ENCODE peak calls at places on chromosomes 16 and 17, in six cellular contexts. P, V, R, O, X and Y are unnamed samples.

GRCh38 chr17:68498479-68499326 is 13.5 kb upstream of the PRKAR1A start:
- DNase-seq in P (no peak), O (no peak), X (no peak), V (no peak), R (no peak), Y (no peak)

GRCh38 chr16:47424846-47425245 is 36.0 kb downstream of the ITFG1 start:
- DNase-seq in V (no peak), O (no peak), P (no peak), R (no peak), X (peak; percentile 10), Y (no peak)

GRCh38 chr17:83195330-83196087 is 116.1 kb downstream of the METRNL start:
- DNase-seq in P (peak; percentile 69), V (peak; percentile 41), R (no peak), O (peak; percentile 93), X (no peak), Y (no peak)

GRCh38 chr17:12365805-12366204 is 299.9 kb upstream of the MYOCD start:
- DNase-seq in R (no peak), O (peak; percentile 83), P (peak; percentile 93), X (no peak), V (no peak), Y (no peak)

GRCh38 chr17:77498056-77498785 is 357.5 kb downstream of the SEC14L1 start:
- DNase-seq in O (peak; percentile 65), X (no peak), R (no peak), V (no peak), P (peak; percentile 61), Y (no peak)

GRCh38 chr17:17325816-17326215 is 22.6 kb downstream of the NT5M start:
- DNase-seq in V (no peak), P (no peak), O (peak; percentile 23), X (no peak), R (no peak), Y (no peak)

GRCh38 chr16:88472637-88473205 is 19.6 kb downstream of the ZFPM1 start:
- DNase-seq in X (no peak), R (no peak), V (no peak), O (no peak), P (no peak), Y (no peak)

GRCh38 chr17:71032746-71033273 is 863.5 kb downstream of the KCNJ2 start:
- DNase-seq in X (no peak), O (no peak), P (no peak), R (no peak), V (no peak), Y (no peak)

GRCh38 chr16:14284930-14285541 is 213.9 kb downstream of the MRTFB start:
- DNase-seq in P (peak; percentile 86), V (no peak), O (no peak), R (no peak), X (peak; percentile 82), Y (no peak)

GRCh38 chr17:57931488-57932137 is 23.6 kb downstream of the CUEDC1 start:
- DNase-seq in X (no peak), O (no peak), V (no peak), P (no peak), R (no peak), Y (no peak)

GRCh38 chr17:36485805-36486203 is 677 bp upstream of the ZNHIT3 start:
- DNase-seq in P (no peak), X (peak; percentile 78), O (no peak), R (no peak), V (no peak), Y (no peak)

GRCh38 chr17:83065660-83066542 is 13.5 kb upstream of the METRNL start:
- DNase-seq in X (no peak), P (peak; percentile 39), R (peak; percentile 13), O (peak; percentile 71), V (no peak), Y (no peak)

DNA sequence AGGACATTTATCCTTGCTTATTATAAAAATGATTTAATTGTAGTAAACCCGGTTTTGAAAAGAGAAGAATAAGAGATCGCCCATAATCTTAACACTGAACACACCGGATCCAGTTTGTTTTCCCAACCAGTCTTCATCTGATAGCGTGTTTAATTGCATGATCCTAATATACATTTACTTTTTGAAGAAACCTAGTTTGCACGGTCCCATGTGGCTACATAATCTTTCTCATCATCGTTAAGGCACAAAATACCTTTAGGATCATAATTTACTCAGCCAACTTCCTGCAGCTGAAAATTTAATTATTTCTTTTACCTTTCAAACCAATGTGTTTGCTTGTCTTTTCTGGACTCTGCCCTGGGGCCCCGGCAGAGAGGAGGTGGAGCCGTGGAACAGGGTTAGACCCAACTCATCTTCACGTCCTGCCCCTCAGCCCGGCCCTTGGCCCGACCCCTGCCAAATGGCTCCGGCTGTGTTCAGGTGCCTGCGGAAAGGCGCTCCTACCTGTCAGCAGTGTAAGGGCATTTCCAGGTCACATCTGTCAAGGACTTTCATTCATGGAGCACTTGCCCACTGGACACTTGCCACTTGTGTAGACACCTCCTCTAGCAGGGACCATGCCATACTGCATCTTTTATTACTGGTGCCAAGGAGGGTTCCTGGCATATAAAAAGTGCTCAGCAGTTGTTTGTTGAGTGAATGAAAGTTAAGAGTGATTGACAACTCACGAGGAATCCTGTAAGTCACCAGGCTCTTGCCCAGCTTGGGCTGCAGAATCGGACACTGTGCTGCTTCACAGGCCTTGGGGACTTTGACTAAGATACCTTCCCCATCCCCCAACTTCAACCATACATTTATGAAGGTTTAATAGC is 28.6 kb downstream of the SMARCE1 start:
- DNase-seq in O (no peak), R (no peak), X (no peak), V (no peak), P (no peak), Y (no peak)
- H3K4me1 ChIP-seq in O (no peaks in the 10 kb centered on the region), R (peaks cover 62% of the 10 kb centered on the region), X (peaks cover 6% of the 10 kb centered on the region), V (no peaks in the 10 kb centered on the region), P (peaks cover 10% of the 10 kb centered on the region), Y (peaks cover 79% of the 10 kb centered on the region)

GRCh38 chr16:2199095-2199494 is 2.7 kb upstream of the CASKIN1 start:
- DNase-seq in V (no peak), P (no peak), X (no peak), O (no peak), R (no peak), Y (no peak)
- H3K27me3 ChIP-seq in V (no peaks in the 10 kb centered on the region), P (peaks cover 27% of the 10 kb centered on the region), X (peaks cover 26% of the 10 kb centered on the region), O (no peaks in the 10 kb centered on the region), R (peaks cover 30% of the 10 kb centered on the region), Y (peaks cover 16% of the 10 kb centered on the region)

DNA sequence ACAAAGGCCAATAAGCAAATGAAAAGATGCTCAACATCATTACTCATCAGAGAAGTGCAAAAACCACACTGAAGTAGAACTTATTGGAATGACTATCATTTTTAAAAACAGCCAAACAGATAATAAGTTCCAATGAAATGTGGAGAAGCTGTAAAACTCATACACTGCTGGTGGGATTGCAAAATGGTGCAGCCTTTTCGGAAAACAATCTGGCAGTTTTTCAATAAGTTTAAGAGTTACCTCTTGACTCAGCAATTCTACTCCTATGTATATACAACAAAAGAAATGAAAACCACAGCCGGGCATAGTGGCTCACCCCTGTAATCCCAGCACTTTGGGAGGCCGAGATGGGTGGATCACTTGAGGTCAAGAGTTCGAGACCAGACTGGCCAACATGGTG is 49.3 kb downstream of the AKAP10 start:
- DNase-seq in O (no peak), V (no peak), R (no peak), X (no peak), P (no peak), Y (no peak)
- H3K36me3 ChIP-seq in O (no peaks in the 10 kb centered on the region), V (peaks cover 49% of the 10 kb centered on the region), R (peaks cover 31% of the 10 kb centered on the region), X (peaks cover 43% of the 10 kb centered on the region), P (peaks cover 55% of the 10 kb centered on the region), Y (peaks cover 22% of the 10 kb centered on the region)

GRCh38 chr17:42675348-42675983 is 1.3 kb downstream of the PLEKHH3 start:
- DNase-seq in X (no peak), P (no peak), O (no peak), R (no peak), V (peak; percentile 41), Y (no peak)
- H3K4me1 ChIP-seq in X (peaks cover 13% of the 10 kb centered on the region), P (peaks cover 68% of the 10 kb centered on the region), O (no peaks in the 10 kb centered on the region), R (peaks cover 74% of the 10 kb centered on the region), V (peaks cover 32% of the 10 kb centered on the region), Y (peaks cover 64% of the 10 kb centered on the region)

DNA sequence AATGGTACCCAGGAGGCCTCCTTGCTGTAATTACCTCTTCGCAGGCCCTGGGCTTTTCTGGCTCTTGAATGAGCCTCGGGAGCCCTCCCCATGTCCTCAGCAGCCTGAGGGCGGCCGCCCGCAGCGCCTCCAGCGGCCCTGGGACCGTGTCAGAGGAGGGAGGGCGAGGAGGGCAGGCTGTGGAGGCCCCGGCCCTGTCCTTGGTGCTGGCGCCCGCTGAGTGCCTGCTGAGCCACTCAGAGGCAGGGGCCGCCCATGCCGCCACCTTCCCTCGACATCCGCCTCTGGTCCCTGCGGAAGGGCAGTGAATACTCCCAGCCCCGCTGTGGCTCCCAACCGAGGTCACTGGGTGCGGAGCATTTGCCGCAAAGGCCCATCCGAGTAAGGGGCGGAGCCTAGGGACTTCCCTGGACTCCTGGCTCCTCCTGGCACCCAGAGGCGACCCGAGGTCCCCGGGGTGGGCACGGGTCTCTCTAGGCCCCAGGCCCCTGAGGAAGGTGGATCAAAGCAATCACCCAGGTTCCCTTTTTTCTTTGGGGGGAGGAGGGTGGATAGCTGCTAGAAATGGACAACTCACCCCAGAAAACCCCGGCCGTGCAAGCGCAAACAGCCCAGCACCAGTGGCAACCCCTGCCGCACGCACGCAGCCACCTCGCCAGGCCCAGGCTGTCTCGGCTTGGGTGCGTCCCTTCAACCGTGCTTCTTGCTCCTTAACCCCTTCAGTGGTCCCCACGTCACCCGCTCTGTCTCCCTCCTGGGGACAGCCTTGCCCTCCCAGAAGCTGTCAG is 2.7 kb downstream of the RBFOX3 start:
- DNase-seq in X (peak; percentile 14), R (no peak), O (no peak), V (peak; percentile 67), P (peak; percentile 87), Y (no peak)
- H3K27me3 ChIP-seq in X (peaks cover 100% of the 10 kb centered on the region), R (peaks cover 7% of the 10 kb centered on the region), O (peaks cover 2% of the 10 kb centered on the region), V (peaks cover 28% of the 10 kb centered on the region), P (peaks cover 4% of the 10 kb centered on the region), Y (peaks cover 10% of the 10 kb centered on the region)

DNA sequence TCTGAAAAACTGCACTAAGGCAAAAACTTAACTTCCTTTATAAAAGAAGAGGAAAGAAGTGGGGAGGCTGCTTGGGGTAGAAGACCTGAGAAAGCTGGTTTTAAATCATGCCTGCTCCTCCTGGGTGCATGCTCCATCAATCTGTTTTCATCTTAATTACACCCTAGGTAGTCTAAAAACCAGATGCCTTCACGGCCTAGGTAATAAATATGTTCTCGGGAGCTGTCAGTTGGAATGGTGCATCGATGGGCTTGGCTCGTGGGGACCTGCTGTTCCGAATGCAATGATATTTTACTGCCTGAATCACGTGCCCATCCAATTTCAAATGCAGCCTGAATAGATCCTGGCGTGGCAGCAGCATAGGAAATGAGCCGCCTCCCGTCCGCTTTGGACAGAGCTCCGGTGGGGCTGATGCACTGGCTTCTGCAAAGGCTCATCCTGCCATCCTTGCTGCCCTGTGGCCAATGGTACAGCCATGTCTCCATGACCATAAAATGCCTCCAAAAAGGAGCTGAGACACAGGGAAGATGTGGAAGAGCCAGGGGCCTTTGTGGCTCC is 18.8 kb upstream of the FAAP100 start:
- DNase-seq in V (no peak), R (no peak), O (no peak), P (no peak), X (no peak), Y (no peak)
- H3K36me3 ChIP-seq in V (peaks cover 92% of the 10 kb centered on the region), R (peaks cover 67% of the 10 kb centered on the region), O (no peaks in the 10 kb centered on the region), P (peaks cover 33% of the 10 kb centered on the region), X (peaks cover 73% of the 10 kb centered on the region), Y (peaks cover 44% of the 10 kb centered on the region)